ENCODE peak calls at places on chromosomes 5 and 9, in ten cellular contexts. Q is CD4-positive, alpha-beta T cell; O is Calu3; N is RWPE1; F is GM06990; Z is heart left ventricle; E is neural progenitor cell; S is adrenal gland; B is fibroblast of the aortic adventitia; Y is HFFc6. X is an unnamed sample.

GRCh38 chr5:37208883-37209808 is 40.0 kb downstream of the CPLANE1 start:
- DNase-seq in Q (no peak), O (no peak), N (peak), F (no peak), Z (peak), E (no peak), S (peak), B (peak), Y (peak), X (no peak)

GRCh38 chr9:132241840-132242620 is 80.2 kb downstream of the NTNG2 start:
- DNase-seq in Q (peak), O (no peak), N (no peak), F (peak), Z (no peak), E (peak), S (peak), B (peak), Y (no peak), X (no peak)

GRCh38 chr5:17127743-17128231 is 89.6 kb upstream of the BASP1 start:
- DNase-seq in Q (no peak), O (peak), N (peak), F (no peak), Z (no peak), E (no peak), S (no peak), B (peak), Y (peak), X (no peak)

GRCh38 chr5:179326176-179326997 is 18.9 kb downstream of the ADAMTS2 start:
- DNase-seq in Q (no peak), O (no peak), N (no peak), F (no peak), Z (peak), E (peak), S (peak), B (peak), Y (peak), X (peak)

GRCh38 chr5:33010851-33011250 is 299.7 kb downstream of the NPR3 start:
- DNase-seq in Q (no peak), O (no peak), N (no peak), F (no peak), Z (no peak), E (no peak), S (no peak), B (peak), Y (peak), X (no peak)

GRCh38 chr9:116450378-116451139 is 236.5 kb upstream of the TRIM32 start:
- DNase-seq in Q (no peak), O (no peak), N (no peak), F (peak), Z (no peak), E (no peak), S (no peak), B (peak), Y (peak), X (peak)

GRCh38 chr9:79817469-79818004 is 245.8 kb downstream of the TLE4 start:
- DNase-seq in Q (no peak), O (no peak), N (no peak), F (peak), Z (peak), E (peak), S (peak), B (no peak), Y (no peak), X (no peak)

GRCh38 chr5:54362992-54363630 is 52.7 kb upstream of the ARL15 start:
- DNase-seq in Q (no peak), O (no peak), N (no peak), F (no peak), Z (no peak), E (no peak), S (no peak), B (no peak), Y (peak), X (no peak)

GRCh38 chr5:132260714-132261615 is 3.5 kb downstream of the PDLIM4 start:
- DNase-seq in Q (no peak), O (peak), N (peak), F (no peak), Z (peak), E (no peak), S (peak), B (peak), Y (peak), X (peak)

GRCh38 chr5:177497297-177498012 is at the start of gene PDLIM7:
- DNase-seq in Q (peak), O (peak), N (peak), F (peak), Z (peak), E (peak), S (peak), B (peak), Y (peak), X (peak)
- TF ChIP-seq CTCF in Q (no peak), O (peak), N (no peak), F (no peak), Z (peak), E (peak), S (no peak), B (peak), Y (peak), X (peak)

DNA sequence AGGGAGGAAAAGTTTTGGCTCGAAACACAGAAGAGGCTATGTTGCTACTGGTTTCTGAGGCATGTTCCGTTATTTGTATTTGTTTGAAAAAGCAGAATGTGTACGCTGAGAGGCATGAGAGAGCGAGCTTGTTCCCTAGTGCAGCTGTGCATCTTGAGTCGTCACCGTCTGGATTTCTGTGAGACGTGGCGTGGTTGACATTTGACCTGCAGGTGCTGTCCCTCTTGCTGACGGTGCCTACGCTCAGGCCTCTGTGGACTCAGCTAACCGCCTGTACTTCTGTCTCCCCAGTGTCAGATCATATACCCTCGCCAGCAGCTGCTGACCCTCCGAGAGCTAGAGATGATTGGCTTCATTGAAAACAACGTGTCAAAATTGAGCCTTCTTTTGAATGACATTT is 21.5 kb downstream of the TRIP13 start:
- DNase-seq in Q (no peak), O (no peak), N (no peak), F (no peak), Z (no peak), E (no peak), S (no peak), B (no peak), Y (no peak), X (no peak)
- TF ChIP-seq CTCF in Q (no peak), O (no peak), N (no peak), F (no peak), Z (no peak), E (no peak), S (no peak), B (no peak), Y (no peak), X (no peak)

GRCh38 chr5:143636951-143637528 is 174.9 kb upstream of the HMHB1 start:
- DNase-seq in Q (no peak), O (no peak), N (no peak), F (no peak), Z (no peak), E (no peak), S (no peak), B (peak), Y (no peak), X (no peak)

GRCh38 chr5:143635146-143635752 is 176.7 kb upstream of the HMHB1 start:
- DNase-seq in Q (no peak), O (peak), N (no peak), F (no peak), Z (no peak), E (no peak), S (no peak), B (peak), Y (no peak), X (no peak)

GRCh38 chr5:143634689-143635088 is 177.3 kb upstream of the HMHB1 start:
- DNase-seq in Q (no peak), O (no peak), N (no peak), F (no peak), Z (no peak), E (no peak), S (no peak), B (no peak), Y (no peak), X (no peak)

GRCh38 chr5:143638654-143639053 is 173.3 kb upstream of the HMHB1 start:
- DNase-seq in Q (no peak), O (no peak), N (no peak), F (no peak), Z (no peak), E (no peak), S (no peak), B (no peak), Y (no peak), X (no peak)

GRCh38 chr5:143635888-143636287 is 176.1 kb upstream of the HMHB1 start:
- DNase-seq in Q (no peak), O (no peak), N (no peak), F (no peak), Z (no peak), E (no peak), S (no peak), B (peak), Y (no peak), X (no peak)
- TF ChIP-seq CTCF in Q (no peak), O (no peak), N (no peak), F (no peak), Z (no peak), E (no peak), S (no peak), B (no peak), Y (no peak), X (no peak)

GRCh38 chr5:35229076-35230042 is 928 bp downstream of the PRLR start:
- DNase-seq in Q (no peak), O (peak), N (peak), F (peak), Z (no peak), E (peak), S (peak), B (no peak), Y (no peak), X (no peak)
- TF ChIP-seq CTCF in Q (no peak), O (no peak), N (no peak), F (peak), Z (no peak), E (peak), S (no peak), B (no peak), Y (no peak), X (no peak)

GRCh38 chr9:20592673-20593072 is 29.6 kb downstream of the MLLT3 start:
- DNase-seq in Q (no peak), O (no peak), N (peak), F (no peak), Z (no peak), E (no peak), S (no peak), B (peak), Y (no peak), X (no peak)
- TF ChIP-seq CTCF in Q (no peak), O (no peak), N (no peak), F (no peak), Z (no peak), E (no peak), S (no peak), B (no peak), Y (no peak), X (no peak)

DNA sequence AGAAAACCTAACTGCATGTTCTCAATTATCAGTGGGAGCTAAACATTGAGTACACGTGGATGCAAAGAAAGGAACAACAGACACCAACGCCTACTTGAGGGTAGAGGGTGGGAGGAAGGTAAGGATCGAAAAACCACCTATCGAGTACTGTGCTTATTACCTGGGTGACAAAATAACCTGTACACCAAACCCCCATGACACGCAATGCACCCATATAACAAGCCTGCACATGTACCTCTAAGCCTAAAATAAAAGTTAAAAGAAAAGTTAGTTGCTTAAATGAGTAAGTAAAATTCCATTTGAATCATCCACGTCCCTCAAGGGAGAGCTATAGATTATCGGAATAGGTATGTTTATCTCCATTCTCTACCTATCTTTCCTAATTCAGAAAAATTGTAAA is 210.2 kb upstream of the ADCY2 start:
- DNase-seq in Q (no peak), O (no peak), N (no peak), F (no peak), Z (no peak), E (no peak), S (no peak), B (no peak), Y (no peak), X (no peak)
- TF ChIP-seq CTCF in Q (no peak), O (no peak), N (no peak), F (no peak), Z (no peak), E (no peak), S (no peak), B (no peak), Y (no peak), X (no peak)

GRCh38 chr5:141392429-141393198 is at the start of gene PCDHGA8:
- DNase-seq in Q (no peak), O (no peak), N (no peak), F (no peak), Z (no peak), E (no peak), S (no peak), B (peak), Y (no peak), X (no peak)
- TF ChIP-seq CTCF in Q (no peak), O (no peak), N (peak), F (no peak), Z (no peak), E (no peak), S (no peak), B (peak), Y (peak), X (peak)

X was measured in AG09319.